ENCODE peak calls at places on chromosome X, in eight cellular contexts. One of them, this sample, is unnamed.

GRCh38 chrX:34716322-34716721 is 59.2 kb upstream of the TMEM47 start:
- DNase-seq in Panc1: no peak
- DNase-seq in MM.1S: no peak
- DNase-seq in lung: no peak
- DNase-seq in dorsolateral prefrontal cortex: no peak
- DNase-seq in right atrium auricular region: no peak
- DNase-seq in foreskin fibroblast: no peak
- DNase-seq in HFF-Myc: no peak
- DNase-seq in this sample: no peak

GRCh38 chrX:50536955-50537354 is 66.3 kb upstream of the DGKK start:
- DNase-seq in Panc1: no peak
- DNase-seq in MM.1S: peak; percentile 12
- DNase-seq in lung: no peak
- DNase-seq in dorsolateral prefrontal cortex: no peak
- DNase-seq in right atrium auricular region: no peak
- DNase-seq in foreskin fibroblast: no peak
- DNase-seq in HFF-Myc: no peak
- DNase-seq in this sample: no peak

GRCh38 chrX:50941638-50942037 is 31.1 kb downstream of the BMP15 start:
- DNase-seq in Panc1: no peak
- DNase-seq in MM.1S: peak; percentile 6
- DNase-seq in lung: no peak
- DNase-seq in dorsolateral prefrontal cortex: no peak
- DNase-seq in right atrium auricular region: no peak
- DNase-seq in foreskin fibroblast: no peak
- DNase-seq in HFF-Myc: no peak
- DNase-seq in this sample: no peak

GRCh38 chrX:109472939-109473713 is 8.8 kb downstream of the GUCY2F start:
- DNase-seq in Panc1: no peak
- DNase-seq in MM.1S: peak; percentile 8
- DNase-seq in lung: no peak
- DNase-seq in dorsolateral prefrontal cortex: no peak
- DNase-seq in right atrium auricular region: no peak
- DNase-seq in foreskin fibroblast: peak; percentile 65
- DNase-seq in HFF-Myc: no peak
- DNase-seq in this sample: no peak

GRCh38 chrX:136879001-136879667 is 1.4 kb downstream of the RBMX start:
- DNase-seq in Panc1: no peak
- DNase-seq in MM.1S: no peak
- DNase-seq in lung: no peak
- DNase-seq in dorsolateral prefrontal cortex: no peak
- DNase-seq in right atrium auricular region: no peak
- DNase-seq in foreskin fibroblast: no peak
- DNase-seq in HFF-Myc: no peak
- DNase-seq in this sample: no peak

GRCh38 chrX:130282151-130282550 is 13.5 kb upstream of the ZNF280C start:
- DNase-seq in Panc1: no peak
- DNase-seq in MM.1S: no peak
- DNase-seq in lung: no peak
- DNase-seq in dorsolateral prefrontal cortex: no peak
- DNase-seq in right atrium auricular region: no peak
- DNase-seq in foreskin fibroblast: no peak
- DNase-seq in HFF-Myc: no peak
- DNase-seq in this sample: no peak

GRCh38 chrX:45515262-45516215 is 314.9 kb upstream of the DIPK2B start:
- DNase-seq in Panc1: peak; percentile 80
- DNase-seq in MM.1S: peak; percentile 24
- DNase-seq in lung: peak; percentile 78
- DNase-seq in dorsolateral prefrontal cortex: peak; percentile 40
- DNase-seq in right atrium auricular region: peak; percentile 82
- DNase-seq in foreskin fibroblast: peak; percentile 91
- DNase-seq in HFF-Myc: peak; percentile 77
- DNase-seq in this sample: peak; percentile 93

GRCh38 chrX:103404225-103405008 is 28.1 kb downstream of the BEX3 start:
- DNase-seq in Panc1: peak; percentile 58
- DNase-seq in MM.1S: peak; percentile 78
- DNase-seq in lung: peak; percentile 70
- DNase-seq in dorsolateral prefrontal cortex: peak; percentile 39
- DNase-seq in right atrium auricular region: peak; percentile 80
- DNase-seq in foreskin fibroblast: peak; percentile 86
- DNase-seq in HFF-Myc: peak; percentile 75
- DNase-seq in this sample: peak; percentile 49

GRCh38 chrX:139931646-139932076 is 1.2 kb downstream of the ATP11C start:
- DNase-seq in Panc1: no peak
- DNase-seq in MM.1S: no peak
- DNase-seq in lung: no peak
- DNase-seq in dorsolateral prefrontal cortex: no peak
- DNase-seq in right atrium auricular region: no peak
- DNase-seq in foreskin fibroblast: no peak
- DNase-seq in HFF-Myc: no peak
- DNase-seq in this sample: no peak

GRCh38 chrX:11784543-11784942 is 26.5 kb downstream of the MSL3 start:
- DNase-seq in Panc1: no peak
- DNase-seq in MM.1S: no peak
- DNase-seq in lung: no peak
- DNase-seq in dorsolateral prefrontal cortex: no peak
- DNase-seq in right atrium auricular region: no peak
- DNase-seq in foreskin fibroblast: no peak
- DNase-seq in HFF-Myc: no peak
- DNase-seq in this sample: no peak

GRCh38 chrX:41382699-41383645 is 49.0 kb downstream of the DDX3X start:
- DNase-seq in Panc1: no peak
- DNase-seq in MM.1S: no peak
- DNase-seq in lung: no peak
- DNase-seq in dorsolateral prefrontal cortex: no peak
- DNase-seq in right atrium auricular region: no peak
- DNase-seq in foreskin fibroblast: peak; percentile 20
- DNase-seq in HFF-Myc: no peak
- DNase-seq in this sample: no peak

GRCh38 chrX:28016823-28017222 is 35.6 kb upstream of the DCAF8L1 start:
- DNase-seq in Panc1: no peak
- DNase-seq in MM.1S: no peak
- DNase-seq in lung: no peak
- DNase-seq in dorsolateral prefrontal cortex: no peak
- DNase-seq in right atrium auricular region: no peak
- DNase-seq in foreskin fibroblast: no peak
- DNase-seq in HFF-Myc: no peak
- DNase-seq in this sample: no peak

GRCh38 chrX:14673764-14674163 is 144.4 kb downstream of the GLRA2 start:
- DNase-seq in Panc1: no peak
- DNase-seq in MM.1S: no peak
- DNase-seq in lung: no peak
- DNase-seq in dorsolateral prefrontal cortex: no peak
- DNase-seq in right atrium auricular region: no peak
- DNase-seq in foreskin fibroblast: peak; percentile 80
- DNase-seq in HFF-Myc: peak; percentile 63
- DNase-seq in this sample: peak; percentile 33

GRCh38 chrX:37476571-37477188 is 94.8 kb upstream of the LANCL3 start:
- DNase-seq in Panc1: no peak
- DNase-seq in MM.1S: no peak
- DNase-seq in lung: no peak
- DNase-seq in dorsolateral prefrontal cortex: no peak
- DNase-seq in right atrium auricular region: no peak
- DNase-seq in foreskin fibroblast: no peak
- DNase-seq in HFF-Myc: no peak
- DNase-seq in this sample: no peak

GRCh38 chrX:15881498-15881897 is 26.9 kb upstream of the AP1S2 start:
- DNase-seq in Panc1: no peak
- DNase-seq in MM.1S: no peak
- DNase-seq in lung: no peak
- DNase-seq in dorsolateral prefrontal cortex: no peak
- DNase-seq in right atrium auricular region: no peak
- DNase-seq in foreskin fibroblast: no peak
- DNase-seq in HFF-Myc: no peak
- DNase-seq in this sample: no peak

GRCh38 chrX:10984213-10984612 is 126.9 kb upstream of the HCCS start:
- DNase-seq in Panc1: no peak
- DNase-seq in MM.1S: no peak
- DNase-seq in lung: no peak
- DNase-seq in dorsolateral prefrontal cortex: no peak
- DNase-seq in right atrium auricular region: no peak
- DNase-seq in foreskin fibroblast: no peak
- DNase-seq in HFF-Myc: no peak
- DNase-seq in this sample: no peak

DNA sequence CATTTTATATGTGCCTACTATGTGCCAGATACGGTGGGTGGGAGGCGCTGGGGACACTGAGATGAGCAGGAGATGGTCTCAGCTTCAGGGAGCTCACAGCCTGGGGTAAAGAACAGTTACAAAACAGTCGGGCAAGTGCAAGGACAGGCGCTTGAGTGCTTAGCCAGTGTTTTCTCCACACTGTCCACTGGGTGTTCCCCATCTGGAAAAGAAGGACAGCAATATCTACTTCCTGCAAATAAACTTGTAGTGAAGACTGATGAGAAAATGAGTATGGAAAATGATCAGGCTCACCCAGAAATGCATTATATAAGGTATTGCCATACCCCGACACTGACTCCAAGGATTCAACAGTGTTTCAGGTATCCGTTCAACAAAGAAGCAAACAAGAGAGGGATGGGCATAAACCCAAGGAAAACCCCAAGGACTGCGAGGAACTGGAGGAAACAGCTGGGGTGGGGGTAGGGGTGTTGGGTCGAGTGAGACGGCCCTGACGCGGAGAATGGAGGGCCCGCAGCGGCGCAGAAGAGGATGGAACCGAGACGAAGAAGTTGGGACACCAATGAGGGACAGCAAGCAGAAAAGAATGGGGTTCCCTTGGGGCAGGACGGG is 805 bp downstream of the TMEM185A start:
- DNase-seq in Panc1: no peak
- DNase-seq in MM.1S: no peak
- DNase-seq in lung: no peak
- DNase-seq in dorsolateral prefrontal cortex: no peak
- DNase-seq in right atrium auricular region: no peak
- DNase-seq in foreskin fibroblast: peak; percentile 33
- DNase-seq in HFF-Myc: no peak
- DNase-seq in this sample: peak; percentile 18
- TF ChIP-seq CTCF in Panc1: no peak
- TF ChIP-seq CTCF in MM.1S: no peak
- TF ChIP-seq CTCF in lung: no peak
- TF ChIP-seq CTCF in dorsolateral prefrontal cortex: no peak
- TF ChIP-seq CTCF in right atrium auricular region: no peak
- TF ChIP-seq CTCF in foreskin fibroblast: peak; percentile 19
- TF ChIP-seq CTCF in HFF-Myc: no peak
- TF ChIP-seq CTCF in this sample: no peak

GRCh38 chrX:125202486-125203378 is 116.9 kb upstream of the TEX13C start:
- DNase-seq in Panc1: no peak
- DNase-seq in MM.1S: no peak
- DNase-seq in lung: no peak
- DNase-seq in dorsolateral prefrontal cortex: no peak
- DNase-seq in right atrium auricular region: no peak
- DNase-seq in foreskin fibroblast: no peak
- DNase-seq in HFF-Myc: no peak
- DNase-seq in this sample: no peak
- H3K4me3 ChIP-seq in Panc1: no peak overlapping the region
- H3K4me3 ChIP-seq in MM.1S: no peak overlapping the region
- H3K4me3 ChIP-seq in lung: no peak overlapping the region
- H3K4me3 ChIP-seq in dorsolateral prefrontal cortex: peak overlapping the region; percentile 63
- H3K4me3 ChIP-seq in right atrium auricular region: no peak overlapping the region
- H3K4me3 ChIP-seq in foreskin fibroblast: no peak overlapping the region
- H3K4me3 ChIP-seq in HFF-Myc: no peak overlapping the region
- H3K4me3 ChIP-seq in this sample: no peak overlapping the region

GRCh38 chrX:119948381-119948780 is 4.8 kb upstream of the NKAP start:
- DNase-seq in Panc1: no peak
- DNase-seq in MM.1S: peak; percentile 18
- DNase-seq in lung: no peak
- DNase-seq in dorsolateral prefrontal cortex: no peak
- DNase-seq in right atrium auricular region: no peak
- DNase-seq in foreskin fibroblast: no peak
- DNase-seq in HFF-Myc: no peak
- DNase-seq in this sample: no peak
- TF ChIP-seq CTCF in Panc1: peak; percentile 51
- TF ChIP-seq CTCF in MM.1S: peak; percentile 45
- TF ChIP-seq CTCF in lung: no peak
- TF ChIP-seq CTCF in dorsolateral prefrontal cortex: no peak
- TF ChIP-seq CTCF in right atrium auricular region: no peak
- TF ChIP-seq CTCF in foreskin fibroblast: no peak
- TF ChIP-seq CTCF in HFF-Myc: no peak
- TF ChIP-seq CTCF in this sample: no peak

DNA sequence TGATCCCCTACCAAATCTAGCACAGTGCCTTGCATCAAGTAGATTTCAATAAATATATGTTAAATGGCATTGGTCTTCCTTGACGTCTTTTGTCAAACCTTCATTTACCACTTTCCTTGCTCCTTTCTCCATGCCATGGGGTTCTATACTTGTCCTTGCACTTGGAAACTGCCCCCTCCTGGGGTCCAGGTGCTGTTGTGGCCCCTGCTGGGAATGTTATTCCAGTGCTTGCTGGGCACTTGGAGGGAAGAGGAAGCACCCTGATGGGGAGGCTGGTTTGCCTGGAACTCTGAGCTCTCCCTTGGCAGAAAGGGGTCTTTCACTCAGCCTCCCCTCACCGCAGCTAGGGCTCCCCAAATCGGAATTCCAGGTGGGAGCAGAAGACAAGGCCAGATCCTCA is 18.9 kb downstream of the ZNF275 start:
- DNase-seq in Panc1: no peak
- DNase-seq in MM.1S: no peak
- DNase-seq in lung: no peak
- DNase-seq in dorsolateral prefrontal cortex: no peak
- DNase-seq in right atrium auricular region: no peak
- DNase-seq in foreskin fibroblast: no peak
- DNase-seq in HFF-Myc: no peak
- DNase-seq in this sample: no peak
- H3K4me3 ChIP-seq in Panc1: no peak overlapping the region
- H3K4me3 ChIP-seq in MM.1S: no peak overlapping the region
- H3K4me3 ChIP-seq in lung: no peak overlapping the region
- H3K4me3 ChIP-seq in dorsolateral prefrontal cortex: no peak overlapping the region
- H3K4me3 ChIP-seq in right atrium auricular region: no peak overlapping the region
- H3K4me3 ChIP-seq in foreskin fibroblast: no peak overlapping the region
- H3K4me3 ChIP-seq in HFF-Myc: no peak overlapping the region
- H3K4me3 ChIP-seq in this sample: no peak overlapping the region

DNA sequence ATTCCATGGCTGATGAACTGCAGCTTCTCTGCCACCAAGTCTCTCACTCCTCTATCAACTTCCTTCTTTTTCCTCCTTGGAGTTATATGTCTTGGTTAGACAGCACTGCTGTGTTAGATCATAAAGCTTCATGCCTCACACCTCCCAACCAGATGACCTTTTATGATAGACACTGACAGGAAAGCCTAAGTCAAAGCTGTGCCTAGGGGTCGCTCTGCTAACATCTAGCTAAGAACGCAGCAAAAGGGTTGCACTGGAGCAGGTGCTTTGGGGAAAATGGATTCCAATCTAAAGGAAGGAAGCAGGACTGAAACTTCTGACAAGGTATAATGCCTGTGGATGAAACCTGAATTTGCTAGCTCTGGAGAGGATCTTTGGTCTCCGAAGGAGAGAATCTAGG is 509.7 kb downstream of the SMARCA1 start:
- DNase-seq in Panc1: no peak
- DNase-seq in MM.1S: no peak
- DNase-seq in lung: no peak
- DNase-seq in dorsolateral prefrontal cortex: no peak
- DNase-seq in right atrium auricular region: no peak
- DNase-seq in foreskin fibroblast: no peak
- DNase-seq in HFF-Myc: no peak
- DNase-seq in this sample: no peak
- TF ChIP-seq CTCF in Panc1: no peak
- TF ChIP-seq CTCF in MM.1S: no peak
- TF ChIP-seq CTCF in lung: no peak
- TF ChIP-seq CTCF in dorsolateral prefrontal cortex: no peak
- TF ChIP-seq CTCF in right atrium auricular region: no peak
- TF ChIP-seq CTCF in foreskin fibroblast: no peak
- TF ChIP-seq CTCF in HFF-Myc: no peak
- TF ChIP-seq CTCF in this sample: no peak

This sample was measured in AG09309.